ENCODE peak calls at places on chromosomes 2 and 18, in eight cellular contexts. One of them, this sample, is unnamed.

GRCh38 chr18:33812186-33812585 is 234.2 kb downstream of the ASXL3 start:
- DNase-seq in H54: no peak
- DNase-seq in activated CD8-positive, alpha-beta memory T cell treated with anti-CD3 and anti-CD28 coated beads for 48 hours: no peak
- DNase-seq in AG08395: no peak
- DNase-seq in stromal cell of bone marrow: no peak
- DNase-seq in HuH-7.5: no peak
- DNase-seq in cardiac septum: no peak
- DNase-seq in glomerular endothelial cell: no peak
- DNase-seq in this sample: no peak

GRCh38 chr2:7744827-7745226 is 827.6 kb downstream of the RNF144A start:
- DNase-seq in H54: no peak
- DNase-seq in activated CD8-positive, alpha-beta memory T cell treated with anti-CD3 and anti-CD28 coated beads for 48 hours: no peak
- DNase-seq in AG08395: no peak
- DNase-seq in stromal cell of bone marrow: no peak
- DNase-seq in HuH-7.5: no peak
- DNase-seq in cardiac septum: no peak
- DNase-seq in glomerular endothelial cell: no peak
- DNase-seq in this sample: no peak

GRCh38 chr2:37659723-37660122 is 11.7 kb downstream of the CDC42EP3 start:
- DNase-seq in H54: no peak
- DNase-seq in activated CD8-positive, alpha-beta memory T cell treated with anti-CD3 and anti-CD28 coated beads for 48 hours: no peak
- DNase-seq in AG08395: no peak
- DNase-seq in stromal cell of bone marrow: no peak
- DNase-seq in HuH-7.5: no peak
- DNase-seq in cardiac septum: no peak
- DNase-seq in glomerular endothelial cell: no peak
- DNase-seq in this sample: no peak

GRCh38 chr2:100957971-100958653 is 44.0 kb upstream of the RPL31 start:
- DNase-seq in H54: peak; percentile 40
- DNase-seq in activated CD8-positive, alpha-beta memory T cell treated with anti-CD3 and anti-CD28 coated beads for 48 hours: no peak
- DNase-seq in AG08395: peak; percentile 94
- DNase-seq in stromal cell of bone marrow: peak; percentile 94
- DNase-seq in HuH-7.5: no peak
- DNase-seq in cardiac septum: no peak
- DNase-seq in glomerular endothelial cell: no peak
- DNase-seq in this sample: peak; percentile 24

GRCh38 chr2:181998045-181998444 is 12.4 kb downstream of the PPP1R1C start:
- DNase-seq in H54: no peak
- DNase-seq in activated CD8-positive, alpha-beta memory T cell treated with anti-CD3 and anti-CD28 coated beads for 48 hours: no peak
- DNase-seq in AG08395: no peak
- DNase-seq in stromal cell of bone marrow: no peak
- DNase-seq in HuH-7.5: no peak
- DNase-seq in cardiac septum: no peak
- DNase-seq in glomerular endothelial cell: no peak
- DNase-seq in this sample: no peak

GRCh38 chr2:219081096-219081495 is 20.4 kb upstream of the IHH start:
- DNase-seq in H54: no peak
- DNase-seq in activated CD8-positive, alpha-beta memory T cell treated with anti-CD3 and anti-CD28 coated beads for 48 hours: no peak
- DNase-seq in AG08395: no peak
- DNase-seq in stromal cell of bone marrow: no peak
- DNase-seq in HuH-7.5: no peak
- DNase-seq in cardiac septum: no peak
- DNase-seq in glomerular endothelial cell: no peak
- DNase-seq in this sample: no peak

GRCh38 chr2:101831351-101831865 is 133.9 kb downstream of the MAP4K4 start:
- DNase-seq in H54: no peak
- DNase-seq in activated CD8-positive, alpha-beta memory T cell treated with anti-CD3 and anti-CD28 coated beads for 48 hours: peak; percentile 29
- DNase-seq in AG08395: peak; percentile 65
- DNase-seq in stromal cell of bone marrow: peak; percentile 57
- DNase-seq in HuH-7.5: peak; percentile 18
- DNase-seq in cardiac septum: peak; percentile 82
- DNase-seq in glomerular endothelial cell: peak; percentile 61
- DNase-seq in this sample: no peak

GRCh38 chr2:187644991-187645390 is 90.8 kb upstream of the TFPI start:
- DNase-seq in H54: no peak
- DNase-seq in activated CD8-positive, alpha-beta memory T cell treated with anti-CD3 and anti-CD28 coated beads for 48 hours: no peak
- DNase-seq in AG08395: no peak
- DNase-seq in stromal cell of bone marrow: peak; percentile 12
- DNase-seq in HuH-7.5: no peak
- DNase-seq in cardiac septum: no peak
- DNase-seq in glomerular endothelial cell: no peak
- DNase-seq in this sample: no peak

GRCh38 chr2:33620-34019 is 12.7 kb downstream of the FAM110C start:
- DNase-seq in H54: no peak
- DNase-seq in activated CD8-positive, alpha-beta memory T cell treated with anti-CD3 and anti-CD28 coated beads for 48 hours: no peak
- DNase-seq in AG08395: no peak
- DNase-seq in stromal cell of bone marrow: no peak
- DNase-seq in HuH-7.5: no peak
- DNase-seq in cardiac septum: no peak
- DNase-seq in glomerular endothelial cell: no peak
- DNase-seq in this sample: no peak

GRCh38 chr2:75076088-75076487 is 117.6 kb downstream of the POLE4 start:
- DNase-seq in H54: no peak
- DNase-seq in activated CD8-positive, alpha-beta memory T cell treated with anti-CD3 and anti-CD28 coated beads for 48 hours: no peak
- DNase-seq in AG08395: no peak
- DNase-seq in stromal cell of bone marrow: no peak
- DNase-seq in HuH-7.5: no peak
- DNase-seq in cardiac septum: no peak
- DNase-seq in glomerular endothelial cell: no peak
- DNase-seq in this sample: no peak

GRCh38 chr2:19902272-19902730 is 518 bp upstream of the TTC32 start:
- DNase-seq in H54: no peak
- DNase-seq in activated CD8-positive, alpha-beta memory T cell treated with anti-CD3 and anti-CD28 coated beads for 48 hours: no peak
- DNase-seq in AG08395: no peak
- DNase-seq in stromal cell of bone marrow: no peak
- DNase-seq in HuH-7.5: no peak
- DNase-seq in cardiac septum: no peak
- DNase-seq in glomerular endothelial cell: no peak
- DNase-seq in this sample: no peak

GRCh38 chr2:114108819-114109416 is 219.0 kb downstream of the ACTR3 start:
- DNase-seq in H54: no peak
- DNase-seq in activated CD8-positive, alpha-beta memory T cell treated with anti-CD3 and anti-CD28 coated beads for 48 hours: no peak
- DNase-seq in AG08395: no peak
- DNase-seq in stromal cell of bone marrow: no peak
- DNase-seq in HuH-7.5: no peak
- DNase-seq in cardiac septum: no peak
- DNase-seq in glomerular endothelial cell: no peak
- DNase-seq in this sample: no peak

GRCh38 chr2:154439156-154439555 is 259.3 kb upstream of the KCNJ3 start:
- DNase-seq in H54: no peak
- DNase-seq in activated CD8-positive, alpha-beta memory T cell treated with anti-CD3 and anti-CD28 coated beads for 48 hours: no peak
- DNase-seq in AG08395: no peak
- DNase-seq in stromal cell of bone marrow: no peak
- DNase-seq in HuH-7.5: no peak
- DNase-seq in cardiac septum: no peak
- DNase-seq in glomerular endothelial cell: no peak
- DNase-seq in this sample: no peak

GRCh38 chr2:4884117-4884571 is 808.0 kb upstream of the SOX11 start:
- DNase-seq in H54: no peak
- DNase-seq in activated CD8-positive, alpha-beta memory T cell treated with anti-CD3 and anti-CD28 coated beads for 48 hours: no peak
- DNase-seq in AG08395: no peak
- DNase-seq in stromal cell of bone marrow: no peak
- DNase-seq in HuH-7.5: no peak
- DNase-seq in cardiac septum: no peak
- DNase-seq in glomerular endothelial cell: no peak
- DNase-seq in this sample: no peak

GRCh38 chr2:37387143-37387835 is 42.9 kb downstream of the QPCT start:
- DNase-seq in H54: no peak
- DNase-seq in activated CD8-positive, alpha-beta memory T cell treated with anti-CD3 and anti-CD28 coated beads for 48 hours: no peak
- DNase-seq in AG08395: peak; percentile 78
- DNase-seq in stromal cell of bone marrow: no peak
- DNase-seq in HuH-7.5: no peak
- DNase-seq in cardiac septum: no peak
- DNase-seq in glomerular endothelial cell: no peak
- DNase-seq in this sample: no peak

GRCh38 chr2:209331291-209331844 is 92.5 kb upstream of the MAP2 start:
- DNase-seq in H54: no peak
- DNase-seq in activated CD8-positive, alpha-beta memory T cell treated with anti-CD3 and anti-CD28 coated beads for 48 hours: no peak
- DNase-seq in AG08395: peak; percentile 7
- DNase-seq in stromal cell of bone marrow: peak; percentile 17
- DNase-seq in HuH-7.5: no peak
- DNase-seq in cardiac septum: no peak
- DNase-seq in glomerular endothelial cell: peak; percentile 16
- DNase-seq in this sample: no peak

GRCh38 chr2:2763351-2763997 is 432.4 kb upstream of the MYT1L start:
- DNase-seq in H54: no peak
- DNase-seq in activated CD8-positive, alpha-beta memory T cell treated with anti-CD3 and anti-CD28 coated beads for 48 hours: no peak
- DNase-seq in AG08395: no peak
- DNase-seq in stromal cell of bone marrow: no peak
- DNase-seq in HuH-7.5: no peak
- DNase-seq in cardiac septum: no peak
- DNase-seq in glomerular endothelial cell: no peak
- DNase-seq in this sample: peak; percentile 70

GRCh38 chr2:222714361-222715256 is 43.2 kb downstream of the MOGAT1 start:
- DNase-seq in H54: no peak
- DNase-seq in activated CD8-positive, alpha-beta memory T cell treated with anti-CD3 and anti-CD28 coated beads for 48 hours: no peak
- DNase-seq in AG08395: no peak
- DNase-seq in stromal cell of bone marrow: no peak
- DNase-seq in HuH-7.5: no peak
- DNase-seq in cardiac septum: no peak
- DNase-seq in glomerular endothelial cell: no peak
- DNase-seq in this sample: no peak

GRCh38 chr2:234259440-234259839 is 208.9 kb downstream of the SPP2 start:
- DNase-seq in H54: no peak
- DNase-seq in activated CD8-positive, alpha-beta memory T cell treated with anti-CD3 and anti-CD28 coated beads for 48 hours: no peak
- DNase-seq in AG08395: no peak
- DNase-seq in stromal cell of bone marrow: no peak
- DNase-seq in HuH-7.5: no peak
- DNase-seq in cardiac septum: no peak
- DNase-seq in glomerular endothelial cell: no peak
- DNase-seq in this sample: no peak

GRCh38 chr2:128421861-128422311 is 103.2 kb upstream of the HS6ST1 start:
- DNase-seq in H54: no peak
- DNase-seq in activated CD8-positive, alpha-beta memory T cell treated with anti-CD3 and anti-CD28 coated beads for 48 hours: no peak
- DNase-seq in AG08395: no peak
- DNase-seq in stromal cell of bone marrow: no peak
- DNase-seq in HuH-7.5: no peak
- DNase-seq in cardiac septum: peak; percentile 55
- DNase-seq in glomerular endothelial cell: no peak
- DNase-seq in this sample: peak; percentile 58

GRCh38 chr2:15212249-15212648 is 348.9 kb downstream of the NBAS start:
- DNase-seq in H54: no peak
- DNase-seq in activated CD8-positive, alpha-beta memory T cell treated with anti-CD3 and anti-CD28 coated beads for 48 hours: no peak
- DNase-seq in AG08395: no peak
- DNase-seq in stromal cell of bone marrow: no peak
- DNase-seq in HuH-7.5: no peak
- DNase-seq in cardiac septum: no peak
- DNase-seq in glomerular endothelial cell: no peak
- DNase-seq in this sample: no peak

GRCh38 chr2:217689053-217689452 is 313.7 kb downstream of the TNS1 start:
- DNase-seq in H54: no peak
- DNase-seq in activated CD8-positive, alpha-beta memory T cell treated with anti-CD3 and anti-CD28 coated beads for 48 hours: no peak
- DNase-seq in AG08395: no peak
- DNase-seq in stromal cell of bone marrow: no peak
- DNase-seq in HuH-7.5: no peak
- DNase-seq in cardiac septum: no peak
- DNase-seq in glomerular endothelial cell: no peak
- DNase-seq in this sample: no peak

GRCh38 chr2:201151127-201152074 is 31.5 kb upstream of the CASP10 start:
- DNase-seq in H54: peak; percentile 60
- DNase-seq in activated CD8-positive, alpha-beta memory T cell treated with anti-CD3 and anti-CD28 coated beads for 48 hours: no peak
- DNase-seq in AG08395: peak; percentile 76
- DNase-seq in stromal cell of bone marrow: peak; percentile 70
- DNase-seq in HuH-7.5: no peak
- DNase-seq in cardiac septum: no peak
- DNase-seq in glomerular endothelial cell: no peak
- DNase-seq in this sample: no peak